ENCODE peak calls at places on chromosomes 12 and 14, in four cellular contexts. One of them, this sample, is unnamed.
A peak's percentile ranks its signal among the peaks of the same experiment; 100 is the strongest.

GRCh38 chr14:92549853-92550244 is 36.3 kb downstream of the RIN3 start:
- DNase-seq in epithelial cell of esophagus: no peak
- DNase-seq in thoracic aorta: peak; percentile 43
- DNase-seq in glomerular endothelial cell: no peak
- DNase-seq in this sample: no peak

GRCh38 chr12:11105546-11105945 is 13.4 kb upstream of the TAS2R43 start:
- DNase-seq in epithelial cell of esophagus: no peak
- DNase-seq in thoracic aorta: no peak
- DNase-seq in glomerular endothelial cell: no peak
- DNase-seq in this sample: no peak

GRCh38 chr14:95943699-95944098 is 67.1 kb downstream of the TUNAR start:
- DNase-seq in epithelial cell of esophagus: no peak
- DNase-seq in thoracic aorta: no peak
- DNase-seq in glomerular endothelial cell: no peak
- DNase-seq in this sample: no peak

GRCh38 chr14:92952497-92953298 is 29.7 kb downstream of the CHGA start:
- DNase-seq in epithelial cell of esophagus: no peak
- DNase-seq in thoracic aorta: no peak
- DNase-seq in glomerular endothelial cell: no peak
- DNase-seq in this sample: no peak

GRCh38 chr12:22160396-22161003 is 114.5 kb downstream of the CMAS start:
- DNase-seq in epithelial cell of esophagus: no peak
- DNase-seq in thoracic aorta: no peak
- DNase-seq in glomerular endothelial cell: no peak
- DNase-seq in this sample: no peak

GRCh38 chr14:69692542-69693053 is 74.3 kb upstream of the SRSF5 start:
- DNase-seq in epithelial cell of esophagus: no peak
- DNase-seq in thoracic aorta: no peak
- DNase-seq in glomerular endothelial cell: no peak
- DNase-seq in this sample: no peak

GRCh38 chr12:107492393-107493134 is 193.0 kb upstream of the PWP1 start:
- DNase-seq in epithelial cell of esophagus: no peak
- DNase-seq in thoracic aorta: no peak
- DNase-seq in glomerular endothelial cell: no peak
- DNase-seq in this sample: no peak

GRCh38 chr14:56874375-56874774 is 64.1 kb upstream of the OTX2 start:
- DNase-seq in epithelial cell of esophagus: peak; percentile 24
- DNase-seq in thoracic aorta: no peak
- DNase-seq in glomerular endothelial cell: no peak
- DNase-seq in this sample: no peak

GRCh38 chr12:105552056-105552455 is 221.6 kb downstream of the C12orf75 start:
- DNase-seq in epithelial cell of esophagus: no peak
- DNase-seq in thoracic aorta: no peak
- DNase-seq in glomerular endothelial cell: no peak
- DNase-seq in this sample: no peak

GRCh38 chr12:11793896-11794295 is 144.4 kb downstream of the ETV6 start:
- DNase-seq in epithelial cell of esophagus: no peak
- DNase-seq in thoracic aorta: no peak
- DNase-seq in glomerular endothelial cell: no peak
- DNase-seq in this sample: no peak

GRCh38 chr14:69043007-69043444 is 63.9 kb upstream of the ACTN1 start:
- DNase-seq in epithelial cell of esophagus: no peak
- DNase-seq in thoracic aorta: peak; percentile 33
- DNase-seq in glomerular endothelial cell: no peak
- DNase-seq in this sample: no peak

GRCh38 chr12:109702126-109702841 is 11.3 kb upstream of the FAM222A start:
- DNase-seq in epithelial cell of esophagus: no peak
- DNase-seq in thoracic aorta: no peak
- DNase-seq in glomerular endothelial cell: no peak
- DNase-seq in this sample: no peak

GRCh38 chr12:50984899-50985298 is 32.6 kb downstream of the HIGD1C start:
- DNase-seq in epithelial cell of esophagus: peak; percentile 34
- DNase-seq in thoracic aorta: no peak
- DNase-seq in glomerular endothelial cell: no peak
- DNase-seq in this sample: no peak

GRCh38 chr14:59583755-59584154 is 7.1 kb upstream of the CCDC175 start:
- DNase-seq in epithelial cell of esophagus: peak; percentile 6
- DNase-seq in thoracic aorta: no peak
- DNase-seq in glomerular endothelial cell: no peak
- DNase-seq in this sample: no peak

GRCh38 chr12:68042212-68042699 is 53.0 kb downstream of the IFNG-AS1 start:
- DNase-seq in epithelial cell of esophagus: peak; percentile 95
- DNase-seq in thoracic aorta: no peak
- DNase-seq in glomerular endothelial cell: no peak
- DNase-seq in this sample: no peak

GRCh38 chr12:132474237-132474741 is 15.7 kb upstream of the FBRSL1 start:
- DNase-seq in epithelial cell of esophagus: no peak
- DNase-seq in thoracic aorta: no peak
- DNase-seq in glomerular endothelial cell: no peak
- DNase-seq in this sample: no peak

GRCh38 chr14:33509927-33510535 is 440.8 kb downstream of the EGLN3 start:
- DNase-seq in epithelial cell of esophagus: peak; percentile 68
- DNase-seq in thoracic aorta: no peak
- DNase-seq in glomerular endothelial cell: no peak
- DNase-seq in this sample: no peak

GRCh38 chr12:60494249-60494648 is 898.4 kb downstream of the SLC16A7 start:
- DNase-seq in epithelial cell of esophagus: peak; percentile 55
- DNase-seq in thoracic aorta: no peak
- DNase-seq in glomerular endothelial cell: no peak
- DNase-seq in this sample: no peak

GRCh38 chr12:129659927-129660326 is 243.9 kb downstream of the TMEM132D start:
- DNase-seq in epithelial cell of esophagus: no peak
- DNase-seq in thoracic aorta: no peak
- DNase-seq in glomerular endothelial cell: peak; percentile 0
- DNase-seq in this sample: no peak

GRCh38 chr12:74066476-74066875 is 471.2 kb upstream of the ATXN7L3B start:
- DNase-seq in epithelial cell of esophagus: peak; percentile 20
- DNase-seq in thoracic aorta: no peak
- DNase-seq in glomerular endothelial cell: no peak
- DNase-seq in this sample: no peak

GRCh38 chr12:113781415-113782198 is 184.5 kb downstream of the RBM19 start:
- DNase-seq in epithelial cell of esophagus: no peak
- DNase-seq in thoracic aorta: no peak
- DNase-seq in glomerular endothelial cell: peak; percentile 9
- DNase-seq in this sample: no peak

GRCh38 chr14:100408350-100409015 is 85.3 kb downstream of the SLC25A47 start:
- DNase-seq in epithelial cell of esophagus: peak; percentile 74
- DNase-seq in thoracic aorta: no peak
- DNase-seq in glomerular endothelial cell: no peak
- DNase-seq in this sample: no peak

GRCh38 chr14:92417759-92418158 is 94.8 kb downstream of the SLC24A4 start:
- DNase-seq in epithelial cell of esophagus: no peak
- DNase-seq in thoracic aorta: no peak
- DNase-seq in glomerular endothelial cell: no peak
- DNase-seq in this sample: no peak

This sample was measured in T-helper 2 cell treated with Interferon-gamma antibody and Interleukin-4, amounts not matched to agents 5 μg/mL and 100 μg/mL, for 36 hours.